ENCODE peak calls at places on chromosomes 6 and 20, in four cellular contexts. Y is NCI-H446 treated with DMSO at 0.1 percent for 48 hours; W is activated naive CD4-positive, alpha-beta T cell treated with anti-CD3 and anti-CD28 coated beads, Interleukin-2, amount 10 ng/mL, durations not matched to agents 7 days and 5 days; B is RCC 7860. H is an unnamed sample.

GRCh38 chr20:63977392-63978276 is 1.8 kb downstream of the SAMD10 start:
- DNase-seq in Y (no peak), W (peak), B (peak), H (no peak)

GRCh38 chr6:121951918-121952379 is 447.5 kb upstream of the HSF2 start:
- DNase-seq in W (no peak), B (no peak), Y (peak), H (no peak)

GRCh38 chr20:20695250-20695816 is 17.1 kb downstream of the RALGAPA2 start:
- DNase-seq in B (no peak), W (no peak), Y (no peak), H (no peak)

GRCh38 chr6:158972241-158973233 is 27.5 kb downstream of the RSPH3 start:
- DNase-seq in Y (peak), W (no peak), B (peak), H (peak)

GRCh38 chr20:47380481-47380880 is 24.0 kb upstream of the ZMYND8 start:
- DNase-seq in B (no peak), W (peak), Y (no peak), H (no peak)

GRCh38 chr6:54173084-54173483 is 61.8 kb downstream of the MLIP start:
- DNase-seq in Y (no peak), B (no peak), W (no peak), H (no peak)

GRCh38 chr6:137001977-137002302 is 42.8 kb downstream of the IL20RA start:
- DNase-seq in Y (no peak), B (no peak), W (no peak), H (no peak)

GRCh38 chr20:58228103-58228483 is 360 bp downstream of the ANKRD60 start:
- DNase-seq in W (no peak), Y (no peak), B (no peak), H (no peak)

GRCh38 chr20:62605996-62606395 is 36.3 kb upstream of the SLCO4A1 start:
- DNase-seq in W (no peak), B (no peak), Y (no peak), H (no peak)

GRCh38 chr20:22438926-22439325 is 145.4 kb downstream of the FOXA2 start:
- DNase-seq in W (no peak), Y (no peak), B (no peak), H (no peak)

GRCh38 chr20:25319241-25320034 is 71.2 kb downstream of the ABHD12 start:
- DNase-seq in W (no peak), Y (no peak), B (no peak), H (no peak)

GRCh38 chr20:63160641-63161175 is 55.2 kb downstream of the YTHDF1 start:
- DNase-seq in Y (no peak), W (no peak), B (no peak), H (no peak)

GRCh38 chr20:21510414-21510971 is 3.4 kb downstream of the NKX2-2 start:
- DNase-seq in B (no peak), W (no peak), Y (no peak), H (no peak)

GRCh38 chr6:52286798-52287432 is 2.4 kb upstream of the MCM3 start:
- DNase-seq in W (peak), Y (peak), B (peak), H (peak)

GRCh38 chr6:37540390-37540789 is 40.7 kb upstream of the CCDC167 start:
- DNase-seq in Y (no peak), B (no peak), W (no peak), H (no peak)

GRCh38 chr20:14404515-14404914 is 67.1 kb upstream of the FLRT3 start:
- DNase-seq in B (no peak), W (no peak), Y (no peak), H (no peak)

GRCh38 chr6:134339216-134339615 is 21.3 kb upstream of the SGK1 start:
- DNase-seq in B (no peak), W (no peak), Y (no peak), H (no peak)

GRCh38 chr6:3205913-3206312 is 21.5 kb downstream of the TUBB2B start:
- DNase-seq in Y (no peak), W (no peak), B (peak), H (peak)

GRCh38 chr6:116412270-116412669 is 41.5 kb downstream of the DSE start:
- DNase-seq in Y (no peak), B (no peak), W (no peak), H (no peak)

GRCh38 chr6:106339334-106340029 is 13.9 kb upstream of the ATG5 start:
- DNase-seq in B (peak), W (peak), Y (peak), H (peak)

GRCh38 chr6:52423971-52424381 is 3.8 kb downstream of the EFHC1 start:
- DNase-seq in B (peak), Y (no peak), W (no peak), H (peak)

GRCh38 chr20:49446808-49447207 is 35.7 kb downstream of the KCNB1 start:
- DNase-seq in W (no peak), B (no peak), Y (no peak), H (no peak)

GRCh38 chr6:167474725-167475124 is 149.8 kb downstream of the TTLL2 start:
- DNase-seq in W (no peak), B (no peak), Y (no peak), H (no peak)

GRCh38 chr6:154139894-154140293 is 100.9 kb downstream of the OPRM1 start:
- DNase-seq in W (no peak), B (no peak), Y (no peak), H (no peak)

GRCh38 chr6:34196833-34197195 is 39.9 kb upstream of the HMGA1 start:
- DNase-seq in Y (no peak), W (no peak), B (no peak), H (no peak)

GRCh38 chr20:41095110-41095969 is 42.0 kb upstream of the PLCG1 start:
- DNase-seq in B (peak), W (peak), Y (no peak), H (peak)

GRCh38 chr6:31860349-31860748 is 2.3 kb downstream of the NEU1 start:
- DNase-seq in W (no peak), Y (no peak), B (no peak), H (no peak)

GRCh38 chr6:21733311-21733710 is 139.8 kb downstream of the SOX4 start:
- DNase-seq in Y (no peak), W (no peak), B (no peak), H (no peak)

GRCh38 chr20:34065260-34065659 is 46.8 kb downstream of the EIF2S2 start:
- DNase-seq in Y (no peak), W (no peak), B (no peak), H (peak)

GRCh38 chr20:63955281-63955845 is 853 bp downstream of the UCKL1 start:
- DNase-seq in W (peak), Y (no peak), B (peak), H (no peak)

GRCh38 chr6:87237804-87238203 is 82.4 kb downstream of the ZNF292 start:
- DNase-seq in Y (peak), B (peak), W (no peak), H (peak)

GRCh38 chr20:58043122-58043865 is 185.2 kb downstream of the ANKRD60 start:
- DNase-seq in B (no peak), Y (no peak), W (no peak), H (no peak)

GRCh38 chr6:69696273-69696672 is 100.5 kb downstream of the LMBRD1 start:
- DNase-seq in W (no peak), Y (no peak), B (no peak), H (peak)

GRCh38 chr6:22098623-22099022 is 198.2 kb downstream of the PRL start:
- DNase-seq in B (no peak), W (no peak), Y (peak), H (no peak)

GRCh38 chr20:63241272-63241671 is 5.6 kb downstream of the BIRC7 start:
- DNase-seq in B (no peak), Y (no peak), W (no peak), H (no peak)

GRCh38 chr20:24704899-24705298 is 235.5 kb downstream of the SYNDIG1 start:
- DNase-seq in Y (no peak), W (no peak), B (no peak), H (no peak)

H was measured in kidney glomerular epithelial cell.